ENCODE peak calls at places on chromosomes 4 and X, in ten cellular contexts. D, C, G, R, F, T, U, Q, O and P are unnamed samples.

GRCh38 chrX:103585421-103586313 is at the start of gene TCEAL4:
- DNase-seq in U (no peak), T (peak), Q (no peak), D (no peak), O (no peak), F (peak), R (peak), C (peak), G (peak), P (peak)

GRCh38 chr4:151169223-151169622 is 69.8 kb downstream of the RPS3A start:
- DNase-seq in Q (peak), T (peak), G (peak), O (no peak), D (no peak), F (peak), C (no peak), U (no peak), R (no peak), P (no peak)

GRCh38 chrX:40172169-40172979 is 74.6 kb upstream of the BCOR start:
- DNase-seq in F (no peak), G (no peak), D (no peak), O (no peak), T (peak), Q (peak), C (no peak), U (no peak), R (no peak), P (peak)

GRCh38 chr4:10482913-10483312 is 25.7 kb upstream of the ZNF518B start:
- DNase-seq in D (no peak), G (no peak), T (no peak), R (no peak), F (no peak), U (no peak), O (no peak), C (no peak), Q (no peak), P (no peak)

GRCh38 chr4:75990129-75990528 is 616 bp downstream of the SDAD1 start:
- DNase-seq in G (no peak), R (no peak), D (no peak), C (no peak), O (no peak), F (peak), U (no peak), T (no peak), Q (peak), P (no peak)

GRCh38 chrX:150486011-150486410 is 82.4 kb upstream of the MTM1 start:
- DNase-seq in C (peak), R (peak), D (peak), G (peak), O (peak), Q (peak), T (peak), U (no peak), F (peak), P (peak)

GRCh38 chrX:17654116-17654515 is 83.2 kb upstream of the SCML1 start:
- DNase-seq in T (no peak), O (peak), G (no peak), Q (no peak), F (no peak), D (no peak), U (no peak), C (peak), R (no peak), P (no peak)

GRCh38 chr4:23260510-23260909 is 567.8 kb downstream of the GBA3 start:
- DNase-seq in G (no peak), T (no peak), F (no peak), R (no peak), C (no peak), U (no peak), O (no peak), Q (no peak), D (no peak), P (no peak)

GRCh38 chr4:159060161-159060560 is 42.7 kb upstream of the RAPGEF2 start:
- DNase-seq in T (no peak), C (no peak), D (no peak), U (no peak), R (no peak), F (no peak), O (no peak), G (no peak), Q (no peak), P (no peak)

GRCh38 chrX:2391869-2392606 is 108.7 kb downstream of the DHRSX start:
- DNase-seq in T (no peak), Q (peak), C (no peak), U (peak), D (peak), G (no peak), R (no peak), O (no peak), F (peak), P (peak)

GRCh38 chr4:88352062-88352461 is 26.6 kb upstream of the HERC6 start:
- DNase-seq in O (no peak), T (no peak), C (no peak), D (no peak), G (no peak), F (peak), U (no peak), R (no peak), Q (peak), P (no peak)

GRCh38 chrX:69615779-69616519 is at the start of gene EDA:
- DNase-seq in U (no peak), C (peak), D (no peak), T (peak), O (peak), Q (peak), G (peak), F (peak), R (peak), P (peak)

GRCh38 chr4:145279122-145279960 is 99.0 kb upstream of the OTUD4 start:
- DNase-seq in G (no peak), C (no peak), Q (peak), F (peak), U (no peak), T (no peak), R (no peak), O (no peak), D (no peak), P (no peak)

GRCh38 chr4:76655566-76656479 is 220.8 kb downstream of the SHROOM3 start:
- DNase-seq in D (no peak), U (no peak), R (no peak), G (no peak), F (no peak), T (no peak), Q (no peak), C (no peak), O (no peak), P (peak)

GRCh38 chr4:128444544-128445302 is 157.1 kb upstream of the PGRMC2 start:
- DNase-seq in R (no peak), O (no peak), D (no peak), Q (no peak), T (no peak), G (no peak), F (no peak), C (no peak), U (no peak), P (no peak)

GRCh38 chr4:9994246-9994847 is 26.9 kb downstream of the SLC2A9 start:
- DNase-seq in C (no peak), T (no peak), G (no peak), D (no peak), U (no peak), R (no peak), Q (no peak), O (no peak), F (no peak), P (no peak)

GRCh38 chr4:14874990-14875389 is 127.3 kb upstream of the CPEB2 start:
- DNase-seq in O (no peak), R (no peak), F (no peak), T (no peak), C (no peak), G (no peak), U (no peak), Q (no peak), D (no peak), P (no peak)

GRCh38 chr4:55553442-55553841 is 6.7 kb upstream of the CLOCK start:
- DNase-seq in F (no peak), O (no peak), Q (peak), T (peak), U (no peak), D (no peak), R (no peak), C (peak), G (no peak), P (no peak)

GRCh38 chrX:21800344-21800770 is 39.1 kb upstream of the MBTPS2 start:
- DNase-seq in R (no peak), T (no peak), G (no peak), C (no peak), U (no peak), F (no peak), D (no peak), O (no peak), Q (peak), P (no peak)

GRCh38 chrX:41382699-41383645 is 49.0 kb downstream of the DDX3X start:
- DNase-seq in C (no peak), T (peak), U (no peak), Q (peak), F (peak), R (no peak), D (no peak), O (no peak), G (no peak), P (peak)

GRCh38 chr4:61041527-61041926 is 158.6 kb upstream of the ADGRL3 start:
- DNase-seq in O (no peak), F (no peak), G (no peak), U (peak), C (no peak), R (no peak), Q (no peak), D (no peak), T (no peak), P (no peak)

GRCh38 chr4:89997171-89997704 is 102.6 kb downstream of the MMRN1 start:
- DNase-seq in G (no peak), R (no peak), D (no peak), Q (no peak), T (no peak), C (no peak), F (no peak), U (no peak), O (no peak), P (no peak)

GRCh38 chrX:107673933-107674479 is 45.7 kb downstream of the PRPS1 start:
- DNase-seq in F (peak), G (no peak), Q (peak), R (peak), T (peak), O (peak), U (no peak), D (no peak), C (peak), P (no peak)

GRCh38 chrX:47143894-47144625 is 442 bp downstream of the NDUFB11 start:
- DNase-seq in U (no peak), R (no peak), F (no peak), T (peak), D (no peak), C (peak), G (peak), Q (no peak), O (no peak), P (no peak)

GRCh38 chr4:164748375-164748774 is 5.6 kb upstream of the SMIM31 start:
- DNase-seq in C (no peak), R (no peak), T (no peak), F (no peak), U (no peak), G (no peak), O (no peak), Q (peak), D (peak), P (no peak)

GRCh38 chr4:113951263-113951662 is 28.2 kb downstream of the ARSJ start:
- DNase-seq in D (no peak), Q (no peak), O (no peak), C (no peak), R (no peak), F (no peak), T (no peak), G (no peak), U (no peak), P (no peak)

GRCh38 chrX:64642482-64642881 is 247.2 kb upstream of the MTMR8 start:
- DNase-seq in C (no peak), O (no peak), F (no peak), G (no peak), T (no peak), D (no peak), Q (peak), U (no peak), R (no peak), P (no peak)